ENCODE peak calls at places on chromosome 4, in four cellular contexts. T is lower lobe of right lung, L is GM12864, Q is B cell. S is an unnamed sample.

GRCh38 chr4:27720010-27720766 is 859.5 kb downstream of the STIM2 start:
- DNase-seq in T (no peak), Q (no peak), L (no peak), S (no peak)

GRCh38 chr4:16758816-16759215 is 139.6 kb downstream of the LDB2 start:
- DNase-seq in T (no peak), L (no peak), Q (no peak), S (no peak)

GRCh38 chr4:57993934-57994333 is 883.7 kb upstream of the IGFBP7 start:
- DNase-seq in L (no peak), Q (no peak), T (no peak), S (no peak)

GRCh38 chr4:17623451-17624001 is 9.1 kb downstream of the MED28 start:
- DNase-seq in T (no peak), Q (no peak), L (no peak), S (no peak)

GRCh38 chr4:110540606-110541440 is 64.9 kb downstream of the ENPEP start:
- DNase-seq in Q (no peak), T (no peak), L (no peak), S (no peak)

GRCh38 chr4:14070289-14070880 is 442.9 kb upstream of the BOD1L1 start:
- DNase-seq in Q (no peak), T (no peak), L (no peak), S (no peak)

GRCh38 chr4:30912098-30912719 is 192.0 kb downstream of the PCDH7 start:
- DNase-seq in L (no peak), Q (no peak), T (no peak), S (no peak)

GRCh38 chr4:139762715-139763114 is 97.1 kb downstream of the MGST2 start:
- DNase-seq in Q (no peak), T (no peak), L (no peak), S (no peak)

GRCh38 chr4:123435246-123436113 is 38.9 kb downstream of the SPRY1 start:
- DNase-seq in T (no peak), L (no peak), Q (no peak), S (no peak)

GRCh38 chr4:111048316-111048715 is 425.4 kb upstream of the PITX2 start:
- DNase-seq in T (no peak), Q (no peak), L (no peak), S (no peak)

GRCh38 chr4:16794816-16795445 is 103.5 kb downstream of the LDB2 start:
- DNase-seq in Q (no peak), L (peak; percentile 0), T (no peak), S (peak; percentile 37)

GRCh38 chr4:34412233-34412632 is 1832.1 kb downstream of the ARAP2 start:
- DNase-seq in Q (no peak), T (no peak), L (no peak), S (no peak)

GRCh38 chr4:15541941-15542340 is 72.3 kb downstream of the CC2D2A start:
- DNase-seq in Q (no peak), L (no peak), T (no peak), S (no peak)

GRCh38 chr4:55906999-55907398 is 41.7 kb upstream of the CEP135 start:
- DNase-seq in T (no peak), L (no peak), Q (no peak), S (no peak)

GRCh38 chr4:120263623-120264022 is 197.0 kb upstream of the MAD2L1 start:
- DNase-seq in T (no peak), L (no peak), Q (no peak), S (no peak)

GRCh38 chr4:74293558-74293957 is 14.7 kb upstream of the EPGN start:
- DNase-seq in L (no peak), Q (no peak), T (no peak), S (no peak)

GRCh38 chr4:6494431-6495295 is 22.2 kb upstream of the PPP2R2C start:
- DNase-seq in Q (no peak), L (no peak), T (no peak), S (no peak)

GRCh38 chr4:42821230-42821629 is 71.3 kb upstream of the GRXCR1 start:
- DNase-seq in T (no peak), Q (no peak), L (no peak), S (no peak)

GRCh38 chr4:11685481-11685880 is 256.8 kb upstream of the HS3ST1 start:
- DNase-seq in L (no peak), T (no peak), Q (no peak), S (no peak)

GRCh38 chr4:177235026-177235425 is 74.6 kb upstream of the NEIL3 start:
- DNase-seq in T (no peak), Q (no peak), L (no peak), S (no peak)

GRCh38 chr4:153143527-153144348 is 60.5 kb upstream of the TRIM2 start:
- DNase-seq in L (no peak), T (no peak), Q (no peak), S (no peak)

GRCh38 chr4:109079177-109079576 is 223.3 kb downstream of the COL25A1 start:
- DNase-seq in T (no peak), Q (no peak), L (no peak), S (no peak)

GRCh38 chr4:53905935-53906377 is 158.4 kb downstream of the CHIC2 start:
- DNase-seq in T (no peak), L (peak; percentile 13), Q (no peak), S (no peak)

GRCh38 chr4:41146196-41146595 is 68.1 kb downstream of the APBB2 start:
- DNase-seq in Q (no peak), L (no peak), T (no peak), S (no peak)

GRCh38 chr4:170022211-170022610 is 4.0 kb downstream of the MFAP3L start:
- DNase-seq in Q (no peak), T (no peak), L (no peak), S (no peak)

GRCh38 chr4:36337665-36338064 is 56.2 kb downstream of the DTHD1 start:
- DNase-seq in L (no peak), T (no peak), Q (no peak), S (no peak)

GRCh38 chr4:37324526-37324925 is 80.0 kb downstream of the NWD2 start:
- DNase-seq in L (no peak), Q (no peak), T (no peak), S (no peak)

GRCh38 chr4:71540749-71541269 is 202.0 kb downstream of the SLC4A4 start:
- DNase-seq in Q (no peak), T (no peak), L (no peak), S (no peak)
- TF ChIP-seq CTCF in Q (no peak), T (peak; percentile 5), L (peak; percentile 30), S (no peak)

DNA sequence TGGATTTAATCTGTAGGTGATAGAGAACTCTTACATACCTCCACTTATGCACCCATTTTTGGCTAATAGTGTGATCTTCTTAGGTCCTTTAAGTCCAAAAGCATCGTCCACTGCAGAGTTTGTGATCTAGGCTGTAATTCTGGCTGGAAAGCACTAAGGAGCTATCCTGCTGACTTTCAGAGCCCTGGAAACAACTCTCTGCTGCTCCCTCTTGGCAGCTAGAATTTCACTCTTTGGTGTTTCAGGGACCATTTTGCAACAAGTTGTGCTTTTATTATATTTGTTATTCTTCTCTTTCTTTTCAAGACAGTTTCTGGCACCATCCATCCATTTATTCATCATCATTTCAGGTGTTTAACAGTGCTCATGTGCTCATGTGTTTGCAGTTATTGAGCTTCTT is 130.0 kb downstream of the RBM46 start:
- DNase-seq in L (no peak), T (no peak), Q (no peak), S (no peak)
- TF ChIP-seq CTCF in L (no peak), T (no peak), Q (no peak), S (no peak)

GRCh38 chr4:3514806-3515421 is 17.3 kb downstream of the LRPAP1 start:
- DNase-seq in T (peak; percentile 47), Q (no peak), L (no peak), S (no peak)
- TF ChIP-seq CTCF in T (no peak), Q (peak; percentile 12), L (no peak), S (no peak)

DNA sequence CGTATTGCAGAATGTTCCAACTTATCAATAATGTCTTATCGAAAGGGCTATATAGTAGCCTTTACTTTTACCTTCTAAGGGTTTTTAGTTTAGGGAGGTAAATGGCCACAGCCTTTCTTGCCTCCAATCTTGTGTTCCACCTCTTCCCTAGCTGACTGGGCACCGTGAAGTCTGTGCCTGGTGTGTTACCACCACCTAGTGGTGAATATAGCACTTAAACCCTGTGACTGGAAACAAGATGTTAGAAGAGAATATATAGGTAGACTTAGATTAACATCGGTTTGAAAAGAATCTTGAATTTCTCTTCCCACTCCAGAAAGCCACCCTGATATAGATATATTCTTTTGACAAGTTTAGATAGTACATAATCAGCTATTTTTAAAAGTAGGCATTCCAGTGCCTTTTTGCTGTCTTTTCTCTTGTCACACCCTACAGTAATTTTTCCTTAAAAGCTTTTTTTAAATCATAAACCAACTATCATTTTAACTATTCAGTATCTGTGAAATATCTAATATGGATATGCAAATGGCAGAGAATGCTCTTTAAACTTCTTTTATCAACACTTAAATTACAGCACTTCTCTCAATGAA is 27.8 kb upstream of the ADH7 start:
- DNase-seq in Q (peak; percentile 28), T (no peak), L (peak; percentile 24), S (no peak)
- TF ChIP-seq CTCF in Q (peak; percentile 84), T (peak; percentile 75), L (peak; percentile 69), S (peak; percentile 67)

GRCh38 chr4:189128341-189128740 is 812.3 kb upstream of the FRG1 start:
- DNase-seq in L (no peak), T (no peak), Q (no peak), S (no peak)

GRCh38 chr4:189121336-189121735 is 819.3 kb upstream of the FRG1 start:
- DNase-seq in L (no peak), Q (no peak), T (no peak), S (no peak)

GRCh38 chr4:189124791-189125190 is 815.9 kb upstream of the FRG1 start:
- DNase-seq in Q (no peak), T (no peak), L (no peak), S (no peak)

GRCh38 chr4:189126040-189126439 is 814.6 kb upstream of the FRG1 start:
- DNase-seq in L (no peak), Q (no peak), T (no peak), S (no peak)

DNA sequence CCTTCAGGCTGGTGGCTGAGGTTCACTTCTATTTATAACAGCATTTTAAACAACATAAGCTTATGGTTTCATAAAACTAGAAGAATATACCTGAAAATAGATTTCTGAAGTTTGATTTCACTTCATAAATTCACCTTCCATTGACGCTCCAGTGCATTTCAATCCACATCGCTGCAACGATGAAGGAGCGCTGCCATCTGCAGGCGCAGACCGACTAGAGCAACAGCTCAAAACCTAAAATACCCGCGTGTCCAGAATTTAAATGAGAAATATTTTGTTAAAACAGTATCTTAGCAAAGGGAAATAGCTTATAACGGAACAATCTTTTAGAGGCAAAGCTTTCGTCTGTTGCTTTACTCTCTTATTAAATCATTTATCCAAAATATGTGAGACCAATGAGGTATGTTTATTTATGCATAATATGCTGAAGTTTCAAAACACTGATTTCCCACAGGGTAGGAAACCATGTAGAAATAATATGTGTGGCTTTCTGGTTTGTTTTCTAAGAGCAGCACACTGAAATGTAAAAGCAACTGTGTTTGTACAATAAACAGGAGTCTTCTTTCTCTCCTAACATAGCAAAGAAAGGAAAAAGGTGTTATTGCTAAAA is 816.4 kb upstream of the FRG1 start:
- DNase-seq in Q (no peak), T (no peak), L (no peak), S (no peak)
- TF ChIP-seq CTCF in Q (no peak), T (peak; percentile 44), L (no peak), S (no peak)

DNA sequence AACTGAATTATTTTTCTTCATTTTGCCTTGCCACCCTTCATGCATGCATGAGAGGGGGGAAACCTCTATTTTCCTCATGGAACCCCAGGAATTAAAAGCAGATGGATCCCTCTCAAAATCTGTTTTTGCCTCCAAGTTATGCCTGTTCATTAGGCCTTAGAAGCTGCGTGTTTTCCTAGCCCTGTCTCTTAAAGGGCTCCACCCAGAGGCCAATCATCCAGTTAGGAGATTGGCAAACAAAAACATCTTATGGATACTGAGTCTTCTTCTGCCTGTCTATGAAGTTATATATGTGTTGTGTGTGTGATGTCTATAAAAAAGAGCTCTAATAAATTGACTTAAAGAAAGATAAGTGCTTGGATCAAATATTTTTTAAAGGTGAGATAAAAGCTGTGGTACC is 142.9 kb downstream of the ANAPC10 start:
- DNase-seq in Q (no peak), T (no peak), L (no peak), S (no peak)
- TF ChIP-seq CTCF in Q (no peak), T (no peak), L (no peak), S (no peak)